ENCODE peak calls at places on chromosomes 16 and 17, in four cellular contexts. One of them, this sample, is unnamed.

GRCh38 chr17:40448639-40449261 is 5.5 kb downstream of the IGFBP4 start:
- DNase-seq in IMR-90: peak; percentile 29
- DNase-seq in stimulated activated naive CD4-positive, alpha-beta T cell: no peak
- DNase-seq in ovary: no peak
- DNase-seq in this sample: no peak

GRCh38 chr16:85168732-85169256 is 56.5 kb upstream of the CIBAR2 start:
- DNase-seq in IMR-90: peak; percentile 52
- DNase-seq in stimulated activated naive CD4-positive, alpha-beta T cell: no peak
- DNase-seq in ovary: peak; percentile 89
- DNase-seq in this sample: peak; percentile 91

GRCh38 chr17:59840908-59841666 is 51.7 kb downstream of the TUBD1 start:
- DNase-seq in IMR-90: peak; percentile 50
- DNase-seq in stimulated activated naive CD4-positive, alpha-beta T cell: no peak
- DNase-seq in ovary: no peak
- DNase-seq in this sample: no peak

GRCh38 chr17:83152221-83152744 is 72.9 kb downstream of the METRNL start:
- DNase-seq in IMR-90: no peak
- DNase-seq in stimulated activated naive CD4-positive, alpha-beta T cell: no peak
- DNase-seq in ovary: no peak
- DNase-seq in this sample: no peak

GRCh38 chr17:31900877-31901276 is 631 bp downstream of the UTP6 start:
- DNase-seq in IMR-90: peak; percentile 25
- DNase-seq in stimulated activated naive CD4-positive, alpha-beta T cell: no peak
- DNase-seq in ovary: no peak
- DNase-seq in this sample: peak; percentile 24

GRCh38 chr16:912684-913613 is 57.8 kb downstream of the LMF1 start:
- DNase-seq in IMR-90: no peak
- DNase-seq in stimulated activated naive CD4-positive, alpha-beta T cell: no peak
- DNase-seq in ovary: no peak
- DNase-seq in this sample: no peak

GRCh38 chr17:67266496-67266895 is 21.5 kb upstream of the HELZ start:
- DNase-seq in IMR-90: no peak
- DNase-seq in stimulated activated naive CD4-positive, alpha-beta T cell: no peak
- DNase-seq in ovary: no peak
- DNase-seq in this sample: no peak

GRCh38 chr16:2467301-2468141 is 3.6 kb upstream of the NTN3 start:
- DNase-seq in IMR-90: peak; percentile 72
- DNase-seq in stimulated activated naive CD4-positive, alpha-beta T cell: no peak
- DNase-seq in ovary: peak; percentile 76
- DNase-seq in this sample: peak; percentile 92

GRCh38 chr17:3958200-3958599 is 6.0 kb downstream of the ATP2A3 start:
- DNase-seq in IMR-90: no peak
- DNase-seq in stimulated activated naive CD4-positive, alpha-beta T cell: no peak
- DNase-seq in ovary: no peak
- DNase-seq in this sample: no peak

GRCh38 chr17:35082073-35082657 is 18.7 kb upstream of the RFFL start:
- DNase-seq in IMR-90: peak; percentile 84
- DNase-seq in stimulated activated naive CD4-positive, alpha-beta T cell: no peak
- DNase-seq in ovary: no peak
- DNase-seq in this sample: peak; percentile 82

GRCh38 chr17:70808596-70808995 is 639.3 kb downstream of the KCNJ2 start:
- DNase-seq in IMR-90: no peak
- DNase-seq in stimulated activated naive CD4-positive, alpha-beta T cell: no peak
- DNase-seq in ovary: no peak
- DNase-seq in this sample: no peak

GRCh38 chr16:85947511-85948509 is 48.8 kb downstream of the IRF8 start:
- DNase-seq in IMR-90: no peak
- DNase-seq in stimulated activated naive CD4-positive, alpha-beta T cell: no peak
- DNase-seq in ovary: no peak
- DNase-seq in this sample: no peak

GRCh38 chr17:66492500-66493123 is 190.2 kb downstream of the PRKCA start:
- DNase-seq in IMR-90: no peak
- DNase-seq in stimulated activated naive CD4-positive, alpha-beta T cell: no peak
- DNase-seq in ovary: no peak
- DNase-seq in this sample: no peak

GRCh38 chr16:56691885-56692284 is 9.6 kb downstream of the MT1X start:
- DNase-seq in IMR-90: peak; percentile 17
- DNase-seq in stimulated activated naive CD4-positive, alpha-beta T cell: no peak
- DNase-seq in ovary: no peak
- DNase-seq in this sample: peak; percentile 14

GRCh38 chr17:15456972-15457722 is 10.3 kb downstream of the CDRT4 start:
- DNase-seq in IMR-90: peak; percentile 84
- DNase-seq in stimulated activated naive CD4-positive, alpha-beta T cell: no peak
- DNase-seq in ovary: peak; percentile 77
- DNase-seq in this sample: peak; percentile 86

GRCh38 chr16:76741623-76742022 is 449.4 kb upstream of the MON1B start:
- DNase-seq in IMR-90: no peak
- DNase-seq in stimulated activated naive CD4-positive, alpha-beta T cell: no peak
- DNase-seq in ovary: no peak
- DNase-seq in this sample: no peak

GRCh38 chr16:50539822-50540710 is 8.1 kb upstream of the NKD1 start:
- DNase-seq in IMR-90: no peak
- DNase-seq in stimulated activated naive CD4-positive, alpha-beta T cell: no peak
- DNase-seq in ovary: no peak
- DNase-seq in this sample: no peak

GRCh38 chr17:48250949-48251348 is 143.4 kb downstream of the SNX11 start:
- DNase-seq in IMR-90: no peak
- DNase-seq in stimulated activated naive CD4-positive, alpha-beta T cell: no peak
- DNase-seq in ovary: no peak
- DNase-seq in this sample: no peak

GRCh38 chr16:12539185-12539929 is 264.3 kb downstream of the CPPED1 start:
- DNase-seq in IMR-90: peak; percentile 80
- DNase-seq in stimulated activated naive CD4-positive, alpha-beta T cell: no peak
- DNase-seq in ovary: no peak
- DNase-seq in this sample: peak; percentile 63

GRCh38 chr16:17460890-17461289 is 9.9 kb downstream of the XYLT1 start:
- DNase-seq in IMR-90: no peak
- DNase-seq in stimulated activated naive CD4-positive, alpha-beta T cell: no peak
- DNase-seq in ovary: no peak
- DNase-seq in this sample: peak; percentile 17

GRCh38 chr16:66287416-66287815 is 79.1 kb upstream of the CDH5 start:
- DNase-seq in IMR-90: no peak
- DNase-seq in stimulated activated naive CD4-positive, alpha-beta T cell: no peak
- DNase-seq in ovary: no peak
- DNase-seq in this sample: no peak